ENCODE peak calls at places on chromosomes 6 and 20, in four cellular contexts. One of them, this sample, is unnamed.
A peak's percentile ranks its signal among the peaks of the same experiment; 100 is the strongest.

GRCh38 chr6:161598896-161599295 is 325.0 kb upstream of the AGPAT4 start:
- DNase-seq in naive thymus-derived CD4-positive, alpha-beta T cell: no peak
- DNase-seq in keratinocyte: no peak
- DNase-seq in NB4: no peak
- DNase-seq in this sample: no peak

GRCh38 chr20:50913976-50914375 is 17.3 kb downstream of the ADNP start:
- DNase-seq in naive thymus-derived CD4-positive, alpha-beta T cell: no peak
- DNase-seq in NB4: peak; percentile 31
- DNase-seq in keratinocyte: no peak
- DNase-seq in this sample: no peak

GRCh38 chr6:138563650-138564049 is 64.4 kb upstream of the NHSL1 start:
- DNase-seq in keratinocyte: no peak
- DNase-seq in naive thymus-derived CD4-positive, alpha-beta T cell: no peak
- DNase-seq in NB4: no peak
- DNase-seq in this sample: no peak

GRCh38 chr6:111872521-111873177 is 603 bp downstream of the FYN start:
- DNase-seq in naive thymus-derived CD4-positive, alpha-beta T cell: peak; percentile 72
- DNase-seq in NB4: peak; percentile 79
- DNase-seq in keratinocyte: no peak
- DNase-seq in this sample: peak; percentile 83

GRCh38 chr6:4372866-4373265 is 237.5 kb upstream of the ECI2 start:
- DNase-seq in keratinocyte: no peak
- DNase-seq in NB4: peak; percentile 54
- DNase-seq in naive thymus-derived CD4-positive, alpha-beta T cell: no peak
- DNase-seq in this sample: no peak

GRCh38 chr6:149963212-149963461 is 606 bp upstream of the ULBP1 start:
- DNase-seq in keratinocyte: no peak
- DNase-seq in naive thymus-derived CD4-positive, alpha-beta T cell: peak; percentile 34
- DNase-seq in NB4: no peak
- DNase-seq in this sample: no peak

GRCh38 chr20:326645-327031 is 1.3 kb downstream of the SOX12 start:
- DNase-seq in keratinocyte: no peak
- DNase-seq in naive thymus-derived CD4-positive, alpha-beta T cell: no peak
- DNase-seq in NB4: peak; percentile 71
- DNase-seq in this sample: peak; percentile 80

GRCh38 chr20:23245553-23246128 is 105.0 kb upstream of the NXT1 start:
- DNase-seq in naive thymus-derived CD4-positive, alpha-beta T cell: no peak
- DNase-seq in keratinocyte: no peak
- DNase-seq in NB4: peak; percentile 90
- DNase-seq in this sample: no peak

GRCh38 chr20:9835302-9835701 is 3.6 kb downstream of the PAK5 start:
- DNase-seq in naive thymus-derived CD4-positive, alpha-beta T cell: no peak
- DNase-seq in keratinocyte: no peak
- DNase-seq in NB4: no peak
- DNase-seq in this sample: no peak

GRCh38 chr6:32371204-32371603 is 499 bp downstream of the TSBP1 start:
- DNase-seq in naive thymus-derived CD4-positive, alpha-beta T cell: no peak
- DNase-seq in NB4: no peak
- DNase-seq in keratinocyte: no peak
- DNase-seq in this sample: no peak

GRCh38 chr20:3818155-3819151 is 1.9 kb upstream of the AP5S1 start:
- DNase-seq in keratinocyte: no peak
- DNase-seq in NB4: peak; percentile 89
- DNase-seq in naive thymus-derived CD4-positive, alpha-beta T cell: no peak
- DNase-seq in this sample: peak; percentile 85

GRCh38 chr20:49446808-49447207 is 35.7 kb downstream of the KCNB1 start:
- DNase-seq in naive thymus-derived CD4-positive, alpha-beta T cell: no peak
- DNase-seq in NB4: no peak
- DNase-seq in keratinocyte: no peak
- DNase-seq in this sample: peak; percentile 96

GRCh38 chr6:70280462-70280861 is 22.4 kb downstream of the COL9A1 start:
- DNase-seq in naive thymus-derived CD4-positive, alpha-beta T cell: no peak
- DNase-seq in keratinocyte: no peak
- DNase-seq in NB4: no peak
- DNase-seq in this sample: no peak

GRCh38 chr6:112163295-112164257 is 76.2 kb downstream of the FAM229B start:
- DNase-seq in naive thymus-derived CD4-positive, alpha-beta T cell: peak; percentile 81
- DNase-seq in keratinocyte: no peak
- DNase-seq in NB4: peak; percentile 70
- DNase-seq in this sample: peak; percentile 76

GRCh38 chr6:126381498-126381897 is 41.6 kb downstream of the CENPW start:
- DNase-seq in keratinocyte: no peak
- DNase-seq in naive thymus-derived CD4-positive, alpha-beta T cell: no peak
- DNase-seq in NB4: no peak
- DNase-seq in this sample: no peak

GRCh38 chr6:134060491-134061106 is 8.2 kb upstream of the SLC2A12 start:
- DNase-seq in NB4: no peak
- DNase-seq in naive thymus-derived CD4-positive, alpha-beta T cell: no peak
- DNase-seq in keratinocyte: no peak
- DNase-seq in this sample: no peak

GRCh38 chr20:20019123-20019522 is 2.0 kb downstream of the NAA20 start:
- DNase-seq in keratinocyte: peak; percentile 54
- DNase-seq in naive thymus-derived CD4-positive, alpha-beta T cell: no peak
- DNase-seq in NB4: no peak
- DNase-seq in this sample: no peak
- H3K4me3 ChIP-seq in keratinocyte: peak overlapping the region; percentile 96
- H3K4me3 ChIP-seq in naive thymus-derived CD4-positive, alpha-beta T cell: no peak overlapping the region
- H3K4me3 ChIP-seq in NB4: peak overlapping the region; percentile 84
- H3K4me3 ChIP-seq in this sample: no peak overlapping the region

GRCh38 chr20:25408890-25409289 is 1.4 kb downstream of the GINS1 start:
- DNase-seq in NB4: no peak
- DNase-seq in keratinocyte: no peak
- DNase-seq in naive thymus-derived CD4-positive, alpha-beta T cell: no peak
- DNase-seq in this sample: no peak
- H3K4me3 ChIP-seq in NB4: peak overlapping the region; percentile 91
- H3K4me3 ChIP-seq in keratinocyte: peak overlapping the region; percentile 91
- H3K4me3 ChIP-seq in naive thymus-derived CD4-positive, alpha-beta T cell: no peak overlapping the region
- H3K4me3 ChIP-seq in this sample: no peak overlapping the region

GRCh38 chr20:62796699-62797491 is 622 bp downstream of the MRGBP start:
- DNase-seq in keratinocyte: no peak
- DNase-seq in NB4: no peak
- DNase-seq in naive thymus-derived CD4-positive, alpha-beta T cell: no peak
- DNase-seq in this sample: no peak

GRCh38 chr20:62799036-62799435 is 2.8 kb downstream of the MRGBP start:
- DNase-seq in NB4: no peak
- DNase-seq in naive thymus-derived CD4-positive, alpha-beta T cell: no peak
- DNase-seq in keratinocyte: no peak
- DNase-seq in this sample: no peak

GRCh38 chr20:62799873-62800272 is 3.6 kb downstream of the MRGBP start:
- DNase-seq in naive thymus-derived CD4-positive, alpha-beta T cell: no peak
- DNase-seq in keratinocyte: no peak
- DNase-seq in NB4: no peak
- DNase-seq in this sample: no peak

GRCh38 chr20:62799459-62799858 is 3.2 kb downstream of the MRGBP start:
- DNase-seq in NB4: no peak
- DNase-seq in naive thymus-derived CD4-positive, alpha-beta T cell: no peak
- DNase-seq in keratinocyte: no peak
- DNase-seq in this sample: no peak

DNA sequence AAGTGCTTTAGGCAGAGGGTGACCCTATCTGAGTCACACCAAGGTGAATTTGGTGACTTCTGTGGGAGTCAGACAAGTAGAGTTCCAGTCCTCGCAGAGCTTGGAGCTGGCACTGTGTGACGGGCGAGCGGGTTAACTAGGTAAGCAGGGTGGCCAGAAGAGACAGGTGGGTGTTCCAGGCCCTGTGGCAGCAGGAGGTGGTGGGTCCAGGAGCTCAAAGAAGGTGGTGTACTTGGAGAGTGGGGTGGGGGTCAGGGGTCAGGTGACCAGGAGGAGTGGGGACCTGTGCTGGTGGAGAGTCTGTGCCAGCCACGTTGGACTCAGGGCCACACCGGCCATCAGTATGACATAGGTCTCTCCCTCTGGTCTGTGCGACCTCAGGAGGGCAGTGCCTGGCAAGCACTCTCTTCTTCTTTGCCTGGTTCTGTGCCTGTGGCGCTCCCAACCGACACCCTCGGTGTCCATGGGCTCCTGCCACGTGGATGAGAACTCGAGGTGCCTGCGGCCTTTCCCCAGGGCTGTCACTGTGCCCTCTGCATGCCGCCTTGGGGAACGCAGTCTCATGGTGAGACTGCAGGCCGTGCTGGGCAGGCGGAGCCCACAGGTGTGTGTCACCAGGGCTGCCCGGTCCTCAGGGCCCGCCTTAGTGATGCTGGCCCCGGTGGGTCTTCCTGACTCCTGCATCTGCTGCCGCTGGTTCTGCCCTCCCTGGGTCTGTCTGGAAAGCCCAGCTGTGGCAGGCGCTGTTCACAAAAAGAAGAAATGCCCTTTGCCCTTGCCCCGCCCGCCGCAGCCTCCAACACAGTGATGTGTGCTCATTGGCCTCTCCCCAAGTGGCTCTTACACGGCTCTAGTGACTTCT is 1.6 kb downstream of the MRGBP start:
- DNase-seq in NB4: no peak
- DNase-seq in naive thymus-derived CD4-positive, alpha-beta T cell: no peak
- DNase-seq in keratinocyte: no peak
- DNase-seq in this sample: no peak
- H3K4me3 ChIP-seq in NB4: no peak overlapping the region
- H3K4me3 ChIP-seq in naive thymus-derived CD4-positive, alpha-beta T cell: no peak overlapping the region
- H3K4me3 ChIP-seq in keratinocyte: peak overlapping the region; percentile 51
- H3K4me3 ChIP-seq in this sample: no peak overlapping the region

GRCh38 chr6:47307362-47308222 is 2.1 kb downstream of the TNFRSF21 start:
- DNase-seq in NB4: no peak
- DNase-seq in naive thymus-derived CD4-positive, alpha-beta T cell: no peak
- DNase-seq in keratinocyte: no peak
- DNase-seq in this sample: no peak
- H3K4me3 ChIP-seq in NB4: no peak overlapping the region
- H3K4me3 ChIP-seq in naive thymus-derived CD4-positive, alpha-beta T cell: no peak overlapping the region
- H3K4me3 ChIP-seq in keratinocyte: peak overlapping the region; percentile 92
- H3K4me3 ChIP-seq in this sample: peak overlapping the region; percentile 93

GRCh38 chr6:37182736-37183590 is 13.0 kb downstream of the PIM1 start:
- DNase-seq in naive thymus-derived CD4-positive, alpha-beta T cell: peak; percentile 56
- DNase-seq in NB4: peak; percentile 99
- DNase-seq in keratinocyte: no peak
- DNase-seq in this sample: no peak
- H3K4me3 ChIP-seq in naive thymus-derived CD4-positive, alpha-beta T cell: peak overlapping the region; percentile 41
- H3K4me3 ChIP-seq in NB4: no peak overlapping the region
- H3K4me3 ChIP-seq in keratinocyte: no peak overlapping the region
- H3K4me3 ChIP-seq in this sample: no peak overlapping the region

DNA sequence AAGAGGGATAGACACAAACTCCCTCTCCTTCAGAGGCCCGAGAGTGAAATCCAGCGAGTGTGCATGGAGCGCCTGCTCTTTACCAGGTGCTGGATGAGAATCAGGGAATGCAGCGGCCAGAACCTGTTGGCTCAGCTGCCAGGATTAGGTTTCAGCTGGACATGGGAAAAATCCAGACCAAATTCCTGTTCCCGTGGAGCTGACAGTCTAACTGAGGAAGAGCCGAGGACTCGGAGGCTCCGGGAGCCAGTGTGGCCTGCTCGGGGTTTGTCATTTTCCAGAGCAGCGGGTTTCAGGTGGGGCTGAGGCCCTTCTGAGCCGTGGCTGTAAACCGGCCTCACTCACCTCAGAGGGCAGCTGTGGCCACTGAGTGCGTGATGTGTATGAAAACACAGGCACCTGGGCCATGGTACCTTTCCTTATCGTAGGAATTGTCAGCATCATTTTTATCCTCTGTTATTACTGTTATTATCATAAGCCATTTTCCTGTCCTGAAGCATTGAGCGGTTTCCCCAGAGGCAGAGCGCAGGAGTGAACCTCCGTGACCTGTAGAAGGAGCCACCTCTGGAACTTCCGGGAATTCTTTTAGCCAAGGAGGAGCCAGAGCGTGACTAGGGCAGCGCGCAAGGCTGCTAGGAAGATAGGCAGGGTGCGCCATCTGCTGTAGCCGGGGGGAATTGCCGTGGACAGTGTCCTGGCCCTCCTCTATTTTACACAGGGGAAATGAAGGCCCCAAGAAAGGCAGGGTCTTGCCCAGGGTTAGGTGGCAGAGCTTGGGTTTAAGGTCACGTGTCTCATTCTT is 27.3 kb downstream of the PKIG start:
- DNase-seq in naive thymus-derived CD4-positive, alpha-beta T cell: peak; percentile 82
- DNase-seq in keratinocyte: peak; percentile 54
- DNase-seq in NB4: peak; percentile 82
- DNase-seq in this sample: peak; percentile 94
- H3K4me3 ChIP-seq in naive thymus-derived CD4-positive, alpha-beta T cell: peak overlapping the region; percentile 2
- H3K4me3 ChIP-seq in keratinocyte: no peak overlapping the region
- H3K4me3 ChIP-seq in NB4: no peak overlapping the region
- H3K4me3 ChIP-seq in this sample: peak overlapping the region; percentile 12

DNA sequence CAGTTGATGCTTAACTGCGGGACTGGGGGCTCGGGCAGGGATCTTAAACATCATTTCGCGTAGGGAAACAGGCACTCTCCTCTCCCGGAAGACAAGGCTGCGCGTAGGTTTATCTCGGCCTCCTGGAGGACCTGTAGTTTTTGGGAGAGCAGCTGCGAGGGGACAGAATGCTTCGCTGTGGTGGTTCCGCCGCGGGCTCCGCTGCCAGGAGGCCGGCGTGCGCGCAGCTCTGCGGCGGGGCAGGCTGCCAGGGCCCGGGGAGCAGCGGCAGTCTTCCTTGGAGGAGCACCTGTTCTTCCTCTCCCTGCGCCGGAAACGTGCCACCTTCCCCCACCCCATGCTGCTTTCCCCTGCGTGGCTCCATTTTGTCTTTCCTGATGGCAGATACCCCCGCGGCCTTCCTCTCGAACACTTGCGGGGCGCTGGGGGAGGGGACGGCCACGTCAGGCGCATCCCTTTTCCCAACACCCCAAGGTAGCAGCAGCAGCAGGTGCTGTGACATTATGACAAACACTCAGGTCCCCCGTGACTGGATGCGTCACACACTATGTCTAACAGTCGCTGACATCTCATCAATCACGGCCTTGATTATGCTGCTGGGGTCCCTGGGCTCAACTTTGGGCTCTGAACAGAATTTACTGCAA is 230.7 kb upstream of the BTBD3 start:
- DNase-seq in keratinocyte: no peak
- DNase-seq in NB4: no peak
- DNase-seq in naive thymus-derived CD4-positive, alpha-beta T cell: no peak
- DNase-seq in this sample: peak; percentile 59
- H3K4me3 ChIP-seq in keratinocyte: peak overlapping the region; percentile 2
- H3K4me3 ChIP-seq in NB4: no peak overlapping the region
- H3K4me3 ChIP-seq in naive thymus-derived CD4-positive, alpha-beta T cell: no peak overlapping the region
- H3K4me3 ChIP-seq in this sample: peak overlapping the region; percentile 47